ENCODE peak calls at places on chromosomes 13 and 19, in six cellular contexts. W, R, A, F, C and V are unnamed samples.

GRCh38 chr19:58575183-58576041 is 2.3 kb upstream of the MZF1 start:
- DNase-seq in F (peak; percentile 95), R (peak; percentile 79), A (peak; percentile 92), C (peak; percentile 97), W (peak; percentile 78), V (peak; percentile 81)

GRCh38 chr19:46111376-46111775 is 13.1 kb downstream of the IGFL3 start:
- DNase-seq in R (no peak), A (no peak), F (no peak), C (no peak), W (no peak), V (no peak)

GRCh38 chr13:31947506-31947905 is 84.1 kb upstream of the FRY start:
- DNase-seq in C (no peak), R (no peak), A (no peak), W (no peak), F (peak; percentile 17), V (no peak)

GRCh38 chr13:109494955-109495354 is 291.4 kb downstream of the IRS2 start:
- DNase-seq in W (no peak), C (no peak), A (no peak), F (no peak), R (no peak), V (no peak)

GRCh38 chr13:107329991-107330390 is 762.1 kb upstream of the ARGLU1 start:
- DNase-seq in R (no peak), W (no peak), C (no peak), A (no peak), F (peak; percentile 0), V (no peak)

GRCh38 chr13:100254002-100254401 is 165.1 kb downstream of the PCCA start:
- DNase-seq in F (no peak), R (no peak), W (no peak), C (no peak), A (no peak), V (no peak)

GRCh38 chr13:23934481-23934880 is 37.2 kb upstream of the C1QTNF9B start:
- DNase-seq in F (no peak), C (no peak), A (no peak), W (no peak), R (no peak), V (no peak)

GRCh38 chr19:39112338-39112890 is 13.2 kb upstream of the PAK4 start:
- DNase-seq in F (no peak), C (no peak), W (no peak), R (peak; percentile 54), A (peak; percentile 88), V (no peak)

GRCh38 chr13:99218545-99218944 is 17.9 kb downstream of the UBAC2 start:
- DNase-seq in C (no peak), F (no peak), A (no peak), R (peak; percentile 50), W (no peak), V (no peak)

GRCh38 chr13:73851104-73851503 is 283.1 kb downstream of the KLF12 start:
- DNase-seq in C (no peak), W (no peak), F (no peak), R (no peak), A (no peak), V (no peak)

GRCh38 chr19:7743425-7743841 is 3.9 kb downstream of the CD209 start:
- DNase-seq in C (no peak), R (no peak), F (no peak), A (no peak), W (no peak), V (peak; percentile 64)

GRCh38 chr19:32650671-32651070 is 24.3 kb downstream of the ANKRD27 start:
- DNase-seq in A (no peak), F (no peak), W (no peak), R (peak; percentile 83), C (no peak), V (no peak)

GRCh38 chr19:32652893-32653625 is 21.9 kb downstream of the ANKRD27 start:
- DNase-seq in W (peak; percentile 17), A (peak; percentile 71), R (peak; percentile 47), C (peak; percentile 55), F (peak; percentile 6), V (no peak)

GRCh38 chr19:32649751-32650150 is 25.2 kb downstream of the ANKRD27 start:
- DNase-seq in A (no peak), R (peak; percentile 94), C (no peak), W (no peak), F (no peak), V (no peak)

GRCh38 chr19:32653626-32653968 is 21.4 kb downstream of the ANKRD27 start:
- DNase-seq in W (no peak), R (no peak), A (no peak), F (no peak), C (no peak), V (no peak)

DNA sequence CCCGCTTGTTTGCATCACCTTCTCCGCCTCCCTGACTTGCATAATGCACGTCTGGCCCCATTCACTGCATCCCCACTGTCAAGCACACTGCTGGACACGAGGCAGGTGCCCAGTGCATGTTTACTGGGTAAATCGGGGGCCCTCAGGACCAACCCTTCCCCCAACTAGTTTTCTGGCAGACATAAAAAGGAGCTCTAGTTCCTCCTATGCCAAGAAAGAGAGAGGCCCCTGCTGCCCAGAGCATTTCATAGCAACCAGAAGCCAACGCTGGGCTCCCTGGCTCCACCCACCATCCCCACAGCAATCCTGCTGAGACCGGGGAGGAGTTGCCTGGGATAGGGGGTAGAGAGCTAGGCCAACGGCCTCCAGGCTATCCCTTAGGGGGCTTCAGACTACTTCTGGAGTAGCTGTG is 23.2 kb downstream of the ANKRD27 start:
- DNase-seq in C (peak; percentile 46), A (no peak), F (peak; percentile 70), R (peak; percentile 82), W (no peak), V (no peak)
- TF ChIP-seq CTCF in C (peak; percentile 16), A (no peak), F (peak; percentile 13), R (no peak), W (no peak), V (no peak)

DNA sequence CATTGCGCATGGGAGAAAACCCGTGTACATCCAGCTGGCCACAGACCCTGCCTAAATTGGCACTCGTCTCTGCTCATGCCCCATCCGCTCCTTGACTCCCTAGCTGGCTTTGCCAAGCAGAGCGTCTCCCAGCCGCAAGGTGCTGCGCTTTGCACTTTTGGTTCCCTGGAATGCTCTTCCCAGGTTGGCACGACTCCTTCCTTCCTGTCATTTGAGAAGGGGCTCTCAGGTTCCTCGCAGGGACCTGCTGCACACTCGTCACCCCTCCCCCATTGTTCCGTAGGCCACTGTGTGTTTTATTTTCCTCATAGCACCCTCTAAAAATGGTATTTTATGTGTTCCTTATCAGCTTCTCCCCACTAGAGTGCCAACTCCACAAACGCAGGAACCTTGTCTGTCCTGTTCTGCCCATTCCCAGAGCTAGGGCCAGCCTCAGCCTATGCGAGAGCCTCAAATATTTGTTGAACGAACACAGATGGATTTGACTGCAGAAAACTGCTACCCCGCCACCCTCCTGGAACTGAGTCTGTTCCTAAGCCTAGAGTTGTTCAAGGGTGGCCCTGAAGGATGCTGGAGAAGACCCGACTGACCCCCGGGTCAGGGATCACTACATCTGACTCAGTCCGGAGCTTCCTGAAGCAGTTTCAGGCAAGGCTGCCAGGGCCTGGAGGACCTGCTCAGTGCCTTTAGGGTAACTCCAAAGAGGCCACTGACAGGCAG is 8.4 kb upstream of the CEBPA start:
- DNase-seq in A (no peak), F (no peak), C (no peak), R (peak; percentile 76), W (no peak), V (no peak)
- TF ChIP-seq CTCF in A (no peak), F (no peak), C (no peak), R (no peak), W (no peak), V (no peak)

GRCh38 chr19:40603071-40603718 is 2.0 kb downstream of the LTBP4 start:
- DNase-seq in F (peak; percentile 79), C (peak; percentile 73), W (no peak), R (no peak), A (no peak), V (no peak)

GRCh38 chr19:40603719-40604646 is 2.8 kb downstream of the LTBP4 start:
- DNase-seq in W (peak; percentile 99), F (peak; percentile 98), A (peak; percentile 99), C (peak; percentile 99), R (peak; percentile 97), V (peak; percentile 90)

GRCh38 chr19:40607311-40607871 is 6.2 kb downstream of the LTBP4 start:
- DNase-seq in F (no peak), A (no peak), C (no peak), R (no peak), W (no peak), V (no peak)

GRCh38 chr19:40604647-40605200 is 3.6 kb downstream of the LTBP4 start:
- DNase-seq in R (no peak), W (no peak), C (peak; percentile 47), F (no peak), A (peak; percentile 36), V (no peak)

GRCh38 chr19:40605201-40605971 is 4.2 kb downstream of the LTBP4 start:
- DNase-seq in F (peak; percentile 72), R (peak; percentile 73), W (no peak), A (peak; percentile 88), C (peak; percentile 84), V (peak; percentile 78)
- TF ChIP-seq CTCF in F (peak; percentile 17), R (peak; percentile 15), W (peak; percentile 23), A (no peak), C (peak; percentile 41), V (no peak)

GRCh38 chr19:10768936-10769335 is 51.1 kb downstream of the DNM2 start:
- DNase-seq in C (no peak), R (no peak), W (no peak), A (no peak), F (no peak), V (no peak)

GRCh38 chr19:10767726-10768125 is 49.8 kb downstream of the DNM2 start:
- DNase-seq in C (no peak), R (no peak), W (no peak), A (no peak), F (no peak), V (no peak)

GRCh38 chr19:10766681-10767201 is 48.9 kb downstream of the DNM2 start:
- DNase-seq in W (no peak), C (no peak), R (no peak), A (peak; percentile 18), F (no peak), V (no peak)

GRCh38 chr19:10768369-10768768 is 50.5 kb downstream of the DNM2 start:
- DNase-seq in A (no peak), W (no peak), F (no peak), R (no peak), C (no peak), V (no peak)

DNA sequence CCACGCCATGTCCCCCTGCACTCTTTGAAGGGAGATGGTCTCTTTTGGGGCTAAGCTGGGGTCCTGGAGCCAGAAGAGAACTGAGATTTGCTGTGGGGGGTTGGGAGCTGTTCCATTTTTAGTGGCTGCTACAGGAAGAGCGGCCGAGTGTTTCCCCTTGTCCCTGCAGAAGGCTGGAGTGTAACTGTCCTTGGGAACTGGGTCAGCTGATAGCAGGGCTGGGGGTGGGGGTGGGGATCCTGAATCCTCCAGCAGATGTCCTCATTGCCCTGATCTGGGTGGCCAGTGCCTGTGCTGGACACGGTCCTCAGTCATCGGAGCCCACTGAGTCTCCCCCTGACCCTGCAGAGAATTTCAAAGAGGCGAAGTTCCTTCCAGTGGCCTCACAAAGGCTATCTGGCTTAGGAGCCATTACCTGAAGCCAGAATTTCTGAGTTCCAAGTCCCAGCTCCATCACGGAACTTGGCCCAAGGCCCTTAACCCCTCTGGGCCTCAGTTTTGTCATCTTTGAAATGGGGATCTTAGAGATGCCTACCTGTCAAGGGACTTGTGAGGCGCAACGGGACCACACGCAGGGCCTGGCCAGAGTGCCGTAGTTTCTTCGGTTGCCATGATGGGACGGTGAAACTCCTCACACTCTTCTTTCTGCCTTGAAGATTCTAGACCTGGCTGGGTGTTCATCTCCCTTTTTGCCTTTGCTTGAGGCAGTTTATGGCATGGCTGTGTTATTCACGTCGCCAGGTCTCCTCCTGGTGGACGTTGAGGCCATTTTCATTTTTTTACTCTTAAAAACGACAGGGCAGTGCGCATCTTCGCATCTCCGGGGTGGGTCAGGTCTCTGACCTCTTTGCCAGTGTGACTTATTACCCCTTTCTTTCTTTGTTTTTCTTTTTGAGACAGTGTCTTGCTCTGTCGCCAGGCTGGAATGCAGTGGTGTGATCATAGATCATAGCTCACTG is 51.9 kb downstream of the DNM2 start:
- DNase-seq in C (peak; percentile 72), F (peak; percentile 91), A (no peak), W (peak; percentile 54), R (peak; percentile 80), V (no peak)
- TF ChIP-seq CTCF in C (peak; percentile 37), F (peak; percentile 15), A (no peak), W (peak; percentile 26), R (no peak), V (no peak)